ENCODE peak calls at places on chromosomes 16 and 17, in eight cellular contexts. U, Y, T, K, I, Z, W and P are unnamed samples.

GRCh38 chr16:46833465-46833810 is 2.5 kb upstream of the C16orf87 start:
- DNase-seq in U (no peak), Y (no peak), T (no peak), K (no peak), I (no peak), Z (no peak), W (no peak), P (no peak)

GRCh38 chr17:62187681-62188080 is 122.6 kb upstream of the MED13 start:
- DNase-seq in U (peak; percentile 52), Y (no peak), T (no peak), K (no peak), I (no peak), Z (peak; percentile 15), W (no peak), P (no peak)

GRCh38 chr16:28494141-28494851 is at the start of gene APOBR:
- DNase-seq in U (no peak), Y (peak; percentile 97), T (no peak), K (peak; percentile 72), I (no peak), Z (peak; percentile 77), W (no peak), P (peak; percentile 69)

GRCh38 chr16:51134269-51134812 is 16.7 kb downstream of the SALL1 start:
- DNase-seq in U (no peak), Y (no peak), T (no peak), K (no peak), I (no peak), Z (no peak), W (no peak), P (no peak)

GRCh38 chr16:27543801-27544200 is 5.9 kb downstream of the GTF3C1 start:
- DNase-seq in U (no peak), Y (no peak), T (no peak), K (no peak), I (no peak), Z (no peak), W (no peak), P (no peak)

GRCh38 chr17:72754513-72754912 is 338.0 kb downstream of the SLC39A11 start:
- DNase-seq in U (no peak), Y (no peak), T (peak; percentile 7), K (no peak), I (no peak), Z (no peak), W (peak; percentile 15), P (no peak)

GRCh38 chr16:57013268-57013667 is 23.9 kb downstream of the NLRC5 start:
- DNase-seq in U (peak; percentile 85), Y (no peak), T (peak; percentile 56), K (no peak), I (no peak), Z (no peak), W (no peak), P (no peak)

GRCh38 chr16:85872666-85873561 is 26.0 kb upstream of the IRF8 start:
- DNase-seq in U (no peak), Y (no peak), T (no peak), K (peak; percentile 53), I (peak; percentile 86), Z (peak; percentile 49), W (no peak), P (no peak)

GRCh38 chr17:29158096-29158495 is 22.1 kb downstream of the MYO18A start:
- DNase-seq in U (no peak), Y (no peak), T (no peak), K (no peak), I (no peak), Z (peak; percentile 21), W (no peak), P (no peak)

GRCh38 chr17:79084291-79085153 is 9.9 kb downstream of the ENGASE start:
- DNase-seq in U (no peak), Y (no peak), T (no peak), K (peak; percentile 57), I (no peak), Z (no peak), W (no peak), P (no peak)

GRCh38 chr16:48434653-48435318 is 49.6 kb upstream of the SIAH1 start:
- DNase-seq in U (no peak), Y (no peak), T (peak; percentile 52), K (peak; percentile 62), I (no peak), Z (peak; percentile 48), W (peak; percentile 70), P (no peak)

GRCh38 chr16:71645450-71645849 is 19.5 kb downstream of the MARVELD3 start:
- DNase-seq in U (peak; percentile 13), Y (no peak), T (peak; percentile 25), K (no peak), I (no peak), Z (peak; percentile 57), W (peak; percentile 44), P (no peak)

GRCh38 chr17:7897773-7898172 is 9.2 kb downstream of the CHD3 start:
- DNase-seq in U (peak; percentile 54), Y (peak; percentile 25), T (peak; percentile 55), K (peak; percentile 69), I (peak; percentile 67), Z (peak; percentile 59), W (peak; percentile 42), P (no peak)

GRCh38 chr16:26816885-26817571 is 249.7 kb upstream of the C16orf82 start:
- DNase-seq in U (peak; percentile 40), Y (peak; percentile 23), T (peak; percentile 23), K (no peak), I (no peak), Z (no peak), W (peak; percentile 12), P (no peak)

GRCh38 chr16:54063374-54063773 is 223.2 kb downstream of the IRX3 start:
- DNase-seq in U (no peak), Y (no peak), T (no peak), K (no peak), I (no peak), Z (no peak), W (no peak), P (no peak)

GRCh38 chr16:56977823-56978430 is 11.4 kb upstream of the NLRC5 start:
- DNase-seq in U (no peak), Y (no peak), T (no peak), K (no peak), I (no peak), Z (no peak), W (no peak), P (no peak)

GRCh38 chr16:73298562-73298961 is 250.6 kb upstream of the ZFHX3 start:
- DNase-seq in U (peak; percentile 14), Y (no peak), T (peak; percentile 11), K (no peak), I (no peak), Z (no peak), W (peak; percentile 87), P (no peak)

GRCh38 chr17:76726231-76726765 is at the start of gene JMJD6:
- DNase-seq in U (peak; percentile 96), Y (peak; percentile 96), T (peak; percentile 98), K (peak; percentile 98), I (peak; percentile 99), Z (peak; percentile 98), W (peak; percentile 93), P (peak; percentile 83)

GRCh38 chr16:25066747-25067631 is 44.6 kb upstream of the LCMT1 start:
- DNase-seq in U (no peak), Y (peak; percentile 92), T (peak; percentile 65), K (peak; percentile 91), I (peak; percentile 96), Z (peak; percentile 85), W (peak; percentile 38), P (peak; percentile 78)

DNA sequence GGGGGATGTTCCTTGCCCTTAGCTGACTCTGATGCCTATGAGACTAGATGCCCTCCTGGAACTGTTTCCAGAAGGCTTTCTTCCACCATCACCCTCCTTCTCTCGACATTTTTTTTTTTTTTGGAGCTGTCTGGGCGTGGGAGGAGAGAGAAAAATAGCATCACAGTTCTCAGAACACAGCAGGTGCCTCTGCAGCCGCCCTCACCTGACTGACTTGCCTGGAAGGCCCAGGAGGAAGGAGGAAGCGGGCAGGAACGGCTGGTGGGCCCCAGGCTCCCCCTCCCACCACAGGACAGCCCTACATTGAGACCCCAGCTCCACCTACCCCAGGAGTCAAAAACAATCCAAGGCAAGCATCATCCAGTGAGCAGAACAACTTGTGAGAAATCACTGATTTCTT is 20.3 kb upstream of the CACNG5 start:
- DNase-seq in U (no peak), Y (no peak), T (no peak), K (no peak), I (no peak), Z (no peak), W (no peak), P (no peak)
- TF ChIP-seq CTCF in U (no peak), Y (no peak), T (no peak), K (no peak), I (no peak), Z (no peak), W (no peak), P (no peak)

DNA sequence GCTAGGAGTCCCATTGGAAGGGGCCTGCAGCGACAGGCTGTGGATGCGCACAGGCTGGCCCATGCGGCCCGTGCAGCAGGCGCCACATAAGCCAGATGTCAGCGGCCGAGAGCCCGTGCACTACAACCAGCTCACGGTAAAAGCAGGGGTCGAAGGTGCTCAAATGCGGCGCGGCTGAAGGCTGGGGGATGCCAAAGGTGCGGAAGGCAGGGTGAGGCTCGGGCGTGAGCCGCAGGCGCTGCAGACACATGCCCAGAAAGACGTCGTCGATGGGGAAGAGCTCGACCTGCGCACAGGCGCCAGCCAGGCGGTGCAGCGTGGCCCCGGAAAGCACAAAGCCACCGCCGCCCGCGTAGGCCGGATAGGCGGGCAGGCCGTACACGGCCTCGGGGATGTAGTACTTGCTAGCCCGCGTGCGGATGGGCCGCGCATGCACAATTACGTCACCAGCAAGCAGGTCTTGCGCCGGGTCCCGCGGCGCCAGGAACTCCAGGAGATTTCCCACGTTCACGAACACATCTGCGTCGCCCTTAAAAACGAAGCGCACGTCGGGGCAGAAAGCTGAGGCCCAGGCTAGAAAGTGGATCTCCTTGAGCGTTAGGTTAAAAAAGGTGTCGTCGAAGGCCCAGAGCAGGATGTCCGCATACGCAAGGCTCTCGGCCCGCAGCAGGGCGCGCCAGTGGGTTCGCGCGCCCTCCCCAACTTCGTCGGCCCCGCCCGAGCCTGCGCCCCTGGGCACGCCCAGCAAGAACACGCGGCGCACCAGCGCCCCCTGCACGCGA is 1.3 kb downstream of the B3GNT9 start:
- DNase-seq in U (no peak), Y (no peak), T (no peak), K (peak; percentile 52), I (peak; percentile 86), Z (no peak), W (no peak), P (no peak)
- TF ChIP-seq CTCF in U (no peak), Y (no peak), T (no peak), K (no peak), I (no peak), Z (no peak), W (no peak), P (no peak)

GRCh38 chr16:89700649-89701424 is 668 bp downstream of the SPATA2L start:
- DNase-seq in U (no peak), Y (peak; percentile 73), T (peak; percentile 35), K (no peak), I (peak; percentile 89), Z (peak; percentile 86), W (no peak), P (peak; percentile 46)
- TF ChIP-seq CTCF in U (peak; percentile 60), Y (peak; percentile 24), T (peak; percentile 30), K (no peak), I (no peak), Z (no peak), W (peak; percentile 33), P (no peak)

DNA sequence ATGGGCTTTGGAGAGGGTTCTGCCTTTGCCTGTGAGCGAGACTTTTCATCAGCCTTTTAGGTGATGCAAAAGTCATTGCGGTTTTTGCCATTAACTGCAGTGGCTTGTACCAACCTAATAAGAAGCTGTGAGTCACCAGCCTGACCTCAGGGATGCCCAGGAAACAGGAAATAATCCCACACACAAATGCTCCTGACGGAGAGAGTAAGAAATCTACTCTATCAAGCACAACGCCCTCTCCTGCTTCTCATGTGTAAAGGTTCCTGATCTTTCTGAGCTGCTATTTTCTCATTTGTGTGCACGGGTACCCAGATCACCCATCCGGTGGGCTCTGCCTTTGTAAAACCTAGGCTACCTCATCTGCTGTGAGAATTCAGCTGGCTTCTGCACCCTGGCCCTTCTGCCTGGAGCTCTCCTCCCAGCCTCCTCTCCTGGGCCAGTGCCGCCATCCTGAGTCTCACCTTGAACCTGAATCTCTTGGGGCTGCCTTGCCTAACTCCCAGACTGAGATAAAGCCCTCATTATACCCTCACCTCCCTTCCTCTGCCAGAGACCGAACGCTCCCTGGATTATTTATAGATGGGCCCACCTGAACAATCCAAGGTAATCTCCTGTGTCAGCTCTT is 299.7 kb downstream of the C16orf95 start:
- DNase-seq in U (peak; percentile 81), Y (peak; percentile 14), T (peak; percentile 91), K (no peak), I (no peak), Z (peak; percentile 12), W (peak; percentile 85), P (no peak)
- TF ChIP-seq CTCF in U (peak; percentile 70), Y (no peak), T (peak; percentile 59), K (no peak), I (no peak), Z (no peak), W (peak; percentile 70), P (no peak)